ENCODE peak calls at places on chromosomes 13 and 19, in six cellular contexts. Z is HepG2, M is GM12891, W is K562, H is H1, B is GM12878. F is an unnamed sample.
A peak's percentile ranks its signal among the peaks of the same experiment; 100 is the strongest.

GRCh38 chr13:52454459-52454824 is 836 bp upstream of the CKAP2 start:
- DNase-seq in B (peak; percentile 69), H (no peak), W (no peak), M (no peak), Z (no peak), F (peak; percentile 12)

GRCh38 chr13:30745917-30746686 is 10.8 kb downstream of the ALOX5AP start:
- DNase-seq in M (no peak), W (no peak), B (no peak), Z (peak; percentile 65), H (no peak), F (no peak)

GRCh38 chr19:33518541-33518940 is 3.0 kb downstream of the PEPD start:
- DNase-seq in Z (no peak), B (no peak), H (no peak), M (no peak), W (no peak), F (no peak)

GRCh38 chr13:19382111-19382510 is 179.2 kb downstream of the TPTE2 start:
- DNase-seq in H (no peak), B (no peak), M (no peak), W (no peak), Z (no peak), F (no peak)

GRCh38 chr13:112102243-112102642 is 35.3 kb downstream of the SOX1 start:
- DNase-seq in M (no peak), Z (peak; percentile 6), B (no peak), W (no peak), H (peak; percentile 43), F (no peak)

GRCh38 chr19:3035542-3036118 is 6.5 kb upstream of the TLE2 start:
- DNase-seq in B (peak; percentile 98), Z (peak; percentile 98), W (peak; percentile 99), H (peak; percentile 95), M (peak; percentile 99), F (peak; percentile 100)

GRCh38 chr13:84208251-84208650 is 326.0 kb upstream of the SLITRK1 start:
- DNase-seq in Z (no peak), M (no peak), W (no peak), H (no peak), B (no peak), F (no peak)

GRCh38 chr19:58387338-58388174 is 487 bp downstream of the RPS5 start:
- DNase-seq in M (no peak), Z (no peak), B (no peak), W (no peak), H (no peak), F (no peak)

DNA sequence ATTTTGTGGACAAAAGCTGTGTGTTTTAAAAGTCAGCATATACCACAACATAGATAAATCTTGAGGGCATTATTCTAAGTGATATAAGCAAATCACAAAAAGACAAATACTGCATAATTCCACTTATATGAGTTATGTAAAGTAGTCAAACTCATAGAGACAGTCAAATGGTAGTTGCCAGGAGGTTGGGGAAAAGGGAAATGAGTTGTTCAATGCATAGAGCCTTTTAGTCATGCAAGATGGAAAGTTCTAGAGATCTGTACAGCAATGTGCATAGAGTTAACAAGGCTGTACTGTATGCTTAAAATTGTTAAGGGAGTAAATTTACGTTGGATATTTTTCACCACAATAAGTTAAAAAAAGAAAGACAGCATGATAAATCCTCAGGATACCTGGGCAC is 244.7 kb downstream of the DCT start:
- DNase-seq in Z (no peak), B (no peak), H (no peak), W (no peak), M (no peak), F (no peak)
- TF ChIP-seq POLR2AphosphoS5 in Z (no peak), B (no peak), H (no peak), W (no peak), M (no peak), F (no peak)

GRCh38 chr19:44661205-44661604 is 10.1 kb upstream of the CEACAM19 start:
- DNase-seq in H (no peak), B (no peak), Z (no peak), W (no peak), M (no peak), F (no peak)
- TF ChIP-seq POLR2A in H (no peak), B (no peak), Z (no peak), W (no peak), M (no peak), F (no peak)

GRCh38 chr19:55369651-55370304 is 485 bp downstream of the IL11 start:
- DNase-seq in M (no peak), H (peak; percentile 87), Z (no peak), B (no peak), W (peak; percentile 91), F (peak; percentile 70)
- TF ChIP-seq TAF1 in M (no peak), H (no peak), Z (no peak), B (no peak), W (no peak), F (no peak)

GRCh38 chr13:25473864-25474263 is 102.1 kb downstream of the ATP8A2 start:
- DNase-seq in W (no peak), H (no peak), B (no peak), Z (no peak), M (no peak), F (no peak)

DNA sequence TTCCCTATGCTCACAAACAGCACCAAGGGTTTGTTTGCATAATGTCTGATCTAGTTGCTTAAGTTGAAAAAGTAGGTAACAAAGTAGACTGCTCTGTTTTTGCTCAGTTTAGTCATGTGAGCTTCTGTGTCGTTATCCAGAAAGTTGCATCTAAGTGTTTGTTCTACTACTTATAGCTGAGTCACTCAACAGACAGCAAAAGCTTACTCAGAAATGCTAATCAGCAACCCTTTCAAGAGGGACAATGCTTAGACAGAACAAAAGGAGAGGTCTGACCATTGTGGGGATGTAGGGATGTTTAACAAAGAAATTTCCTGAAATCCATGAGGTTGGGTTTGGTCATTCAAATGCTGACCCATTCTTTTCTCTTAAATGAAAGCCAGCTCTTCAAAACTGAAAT is 106.4 kb downstream of the ATP8A2 start:
- DNase-seq in B (no peak), W (no peak), Z (peak; percentile 44), M (no peak), H (no peak), F (no peak)
- TF ChIP-seq POLR2AphosphoS5 in B (no peak), W (no peak), Z (no peak), M (no peak), H (no peak), F (no peak)

GRCh38 chr13:48403151-48403631 is 9.7 kb downstream of the LPAR6 start:
- DNase-seq in Z (no peak), H (no peak), W (no peak), B (peak; percentile 40), M (peak; percentile 11), F (no peak)
- TF ChIP-seq POLR2A in Z (no peak), H (no peak), W (no peak), B (no peak), M (no peak), F (no peak)

GRCh38 chr13:61664821-61665705 is 249.4 kb upstream of the PCDH20 start:
- DNase-seq in W (no peak), Z (peak; percentile 90), M (no peak), B (no peak), H (no peak), F (no peak)
- TF ChIP-seq TAF1 in W (no peak), Z (peak; percentile 30), M (no peak), B (no peak), H (no peak), F (no peak)

GRCh38 chr19:12797141-12797587 is 4.4 kb downstream of the PRDX2 start:
- DNase-seq in Z (no peak), W (no peak), B (no peak), H (no peak), M (no peak), F (no peak)
- TF ChIP-seq POLR2AphosphoS5 in Z (no peak), W (no peak), B (no peak), H (no peak), M (no peak), F (no peak)

DNA sequence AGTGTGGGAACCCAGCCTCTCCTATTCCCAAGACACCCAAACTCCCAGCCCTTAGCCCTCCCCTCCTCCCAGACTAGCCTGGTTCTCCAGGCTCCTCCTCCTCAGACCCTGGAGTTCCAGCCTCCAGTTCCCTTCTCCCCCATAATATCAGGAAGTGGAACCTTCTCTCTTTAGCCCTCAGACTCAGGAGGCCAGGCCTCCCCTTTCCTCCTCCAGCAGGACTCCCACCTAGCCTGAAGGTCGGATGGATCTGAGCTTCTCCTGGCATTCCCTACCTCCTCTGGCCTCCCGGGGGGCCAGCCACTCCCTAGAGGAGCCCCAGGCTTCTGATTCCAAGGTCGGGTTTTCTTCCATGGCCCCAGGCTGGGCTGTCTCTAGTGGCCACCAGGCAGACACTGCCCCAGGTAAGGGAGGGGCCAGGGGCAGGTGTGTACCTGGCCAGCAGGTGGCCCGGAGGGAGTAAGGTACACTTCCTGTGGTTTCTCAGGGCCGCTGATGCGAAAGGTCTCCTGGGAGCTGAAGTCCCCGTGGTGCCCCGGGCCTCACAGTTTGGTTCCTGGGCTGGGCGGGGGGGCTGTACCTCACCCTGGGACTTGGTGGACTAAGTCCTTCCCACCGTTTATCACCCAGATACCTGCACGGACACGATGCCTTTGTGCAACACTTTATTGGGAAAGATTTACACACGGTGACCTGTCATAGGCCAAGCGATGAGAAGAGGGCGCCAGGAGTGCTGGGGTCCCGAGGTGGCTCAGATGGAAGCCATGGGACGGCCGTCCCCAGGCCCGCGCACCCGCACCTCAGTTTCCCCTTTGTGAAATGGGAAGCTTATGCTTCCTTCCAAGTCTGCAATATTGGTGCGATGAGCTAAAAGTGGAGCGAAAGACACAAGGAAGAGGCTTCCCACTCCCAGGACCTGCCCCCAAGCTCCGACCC is at the start of gene TMC4:
- DNase-seq in Z (no peak), W (no peak), H (peak; percentile 82), B (no peak), M (no peak), F (no peak)
- TF ChIP-seq POLR2A in Z (no peak), W (peak; percentile 67), H (no peak), B (no peak), M (no peak), F (no peak)

F was measured in GM12892.